ENCODE peak calls at places on chromosomes 2 and 18, in seven cellular contexts. P is activated CD8-positive, alpha-beta memory T cell treated with anti-CD3 and anti-CD28 coated beads, Interleukin-2, amount 50 U/mL, for 48 hours; R is Right ventricle myocardium superior; U is activated T-cell treated with anti-CD3 and anti-CD28 coated beads, Interleukin-2, amount 50 U/mL, for 72 hours; B is naive thymus-derived CD8-positive, alpha-beta T cell; V is cardiac muscle cell; C is thoracic aorta. T is an unnamed sample.

GRCh38 chr18:10015288-10015701 is 101.5 kb downstream of the VAPA start:
- DNase-seq in C (no peak), P (no peak), V (peak), B (no peak), U (no peak), R (no peak), T (no peak)

GRCh38 chr2:15560404-15560987 is 638 bp downstream of the NBAS start:
- DNase-seq in U (no peak), P (peak), V (peak), C (no peak), R (no peak), B (no peak), T (peak)

GRCh38 chr2:233919938-233920337 is 2.8 kb downstream of the TRPM8 start:
- DNase-seq in C (no peak), U (no peak), P (no peak), R (no peak), B (no peak), V (no peak), T (no peak)

GRCh38 chr2:182858671-182859070 is 7.8 kb downstream of the FRZB start:
- DNase-seq in B (no peak), U (no peak), C (no peak), V (no peak), P (no peak), R (no peak), T (no peak)

GRCh38 chr2:230221533-230221932 is 1.7 kb upstream of the SP110 start:
- DNase-seq in C (no peak), P (no peak), V (no peak), U (no peak), B (no peak), R (no peak), T (no peak)

GRCh38 chr2:238970553-238971081 is 122.7 kb downstream of the TWIST2 start:
- DNase-seq in R (peak), C (no peak), P (peak), U (peak), V (no peak), B (no peak), T (peak)

GRCh38 chr18:13235981-13236380 is 17.4 kb downstream of the LDLRAD4 start:
- DNase-seq in C (no peak), U (no peak), P (peak), B (no peak), V (no peak), R (peak), T (no peak)

GRCh38 chr2:196696423-196697073 is 57.0 kb downstream of the CCDC150 start:
- DNase-seq in V (no peak), R (no peak), B (no peak), U (no peak), P (no peak), C (no peak), T (no peak)

GRCh38 chr2:123521868-123522267 is 503.2 kb upstream of the CNTNAP5 start:
- DNase-seq in V (no peak), R (no peak), P (no peak), B (no peak), C (no peak), U (no peak), T (no peak)

GRCh38 chr18:36960038-36960437 is 131.1 kb downstream of the KIAA1328 start:
- DNase-seq in V (no peak), R (no peak), B (no peak), P (no peak), C (no peak), U (no peak), T (no peak)

GRCh38 chr2:26292646-26293045 is 47.9 kb downstream of the HADHB start:
- DNase-seq in B (no peak), V (no peak), P (no peak), R (no peak), U (no peak), C (no peak), T (no peak)

GRCh38 chr2:65000619-65001018 is 11.4 kb downstream of the SLC1A4 start:
- DNase-seq in P (no peak), B (no peak), U (no peak), V (peak), R (no peak), C (no peak), T (no peak)

GRCh38 chr2:7899241-7899640 is 782.6 kb upstream of the ID2 start:
- DNase-seq in V (no peak), R (no peak), U (no peak), P (no peak), C (no peak), B (no peak), T (peak)

GRCh38 chr2:207229161-207229560 is 63.4 kb upstream of the KLF7 start:
- DNase-seq in V (no peak), C (no peak), P (no peak), R (no peak), B (no peak), U (no peak), T (no peak)

GRCh38 chr2:152376385-152376784 is 41.4 kb downstream of the FMNL2 start:
- DNase-seq in V (no peak), P (no peak), B (no peak), C (no peak), R (no peak), U (no peak), T (no peak)

GRCh38 chr2:8278709-8279354 is 403.0 kb upstream of the ID2 start:
- DNase-seq in B (no peak), U (no peak), C (no peak), R (no peak), P (no peak), V (no peak), T (no peak)

GRCh38 chr2:23655862-23656596 is 270.9 kb downstream of the ATAD2B start:
- DNase-seq in C (no peak), V (no peak), P (no peak), U (no peak), B (no peak), R (no peak), T (no peak)